ENCODE peak calls at places on chromosomes 11 and 22, in ten cellular contexts. Z is SJSA1, C is esophagus squamous epithelium, T is aorta, R is thyroid gland, S is Panc1, H is mesenchymal stem cell, E is sigmoid colon, M is adrenal gland, X is HAP-1. V is an unnamed sample. For H3K4me1 and H3K27me3, the result is how much of the 10 kb centered on the place peaks cover.

GRCh38 chr11:61111786-61112517 is 9.7 kb downstream of the CD5 start:
- DNase-seq in T (peak), M (no peak), E (peak), X (no peak), C (no peak), H (no peak), Z (no peak), R (no peak), S (no peak), V (no peak)

GRCh38 chr22:24106385-24107381 is 74.6 kb upstream of the SUSD2 start:
- DNase-seq in M (peak), X (no peak), H (peak), C (no peak), Z (no peak), R (peak), E (no peak), S (no peak), T (peak), V (no peak)

GRCh38 chr11:122240621-122241020 is 124.6 kb upstream of the BLID start:
- DNase-seq in X (no peak), H (no peak), C (no peak), R (no peak), E (no peak), Z (no peak), S (no peak), M (no peak), T (no peak), V (no peak)

GRCh38 chr11:103633037-103633788 is 403.2 kb upstream of the DDI1 start:
- DNase-seq in E (no peak), R (no peak), M (no peak), C (no peak), Z (no peak), X (peak), S (no peak), T (no peak), H (peak), V (no peak)

GRCh38 chr22:46734830-46735453 is 3.1 kb downstream of the CERK start:
- DNase-seq in H (peak), S (no peak), C (no peak), E (no peak), M (peak), T (peak), Z (no peak), R (peak), X (no peak), V (peak)

GRCh38 chr22:27842994-27843431 is 41.5 kb upstream of the MN1 start:
- DNase-seq in S (no peak), T (no peak), H (no peak), Z (no peak), E (peak), C (no peak), M (no peak), X (no peak), R (no peak), V (no peak)

GRCh38 chr11:54832676-54833075 is 126.0 kb downstream of the OR4A5 start:
- DNase-seq in T (no peak), H (no peak), Z (peak), R (no peak), E (peak), C (no peak), S (no peak), X (no peak), M (no peak), V (no peak)

GRCh38 chr11:63769044-63769718 is 606 bp upstream of the ZFTA start:
- DNase-seq in Z (no peak), R (peak), S (no peak), H (peak), T (peak), X (peak), E (peak), M (peak), C (no peak), V (peak)

GRCh38 chr11:80727315-80727714 is 1286.5 kb upstream of the TENM4 start:
- DNase-seq in X (peak), S (no peak), M (no peak), Z (no peak), H (peak), C (no peak), R (no peak), E (no peak), T (no peak), V (peak)

GRCh38 chr11:18314794-18315523 is 7.0 kb downstream of the HPS5 start:
- DNase-seq in H (no peak), Z (no peak), T (no peak), R (no peak), E (no peak), S (no peak), M (no peak), C (no peak), X (no peak), V (no peak)

GRCh38 chr11:126113515-126113957 is 50.9 kb upstream of the CDON start:
- DNase-seq in M (peak), C (no peak), T (peak), E (peak), X (no peak), S (peak), Z (no peak), H (peak), R (peak), V (peak)

GRCh38 chr11:1293619-1294015 is 15.8 kb downstream of the TOLLIP start:
- DNase-seq in R (no peak), C (no peak), T (no peak), M (peak), H (no peak), E (no peak), Z (no peak), X (no peak), S (no peak), V (peak)

GRCh38 chr22:38923463-38924196 is 33.8 kb upstream of the APOBEC3A start:
- DNase-seq in R (peak), X (peak), H (peak), M (peak), C (no peak), S (peak), Z (peak), T (peak), E (peak), V (peak)

GRCh38 chr22:49829044-49829719 is 1.5 kb upstream of the BRD1 start:
- DNase-seq in R (no peak), Z (no peak), C (no peak), M (no peak), X (no peak), H (no peak), T (no peak), E (no peak), S (no peak), V (peak)
- H3K4me3 ChIP-seq in R (no peak), Z (no peak), C (no peak), M (no peak), X (no peak), H (no peak), T (no peak), E (no peak), S (no peak), V (no peak)

GRCh38 chr11:65898656-65899355 is 1.4 kb downstream of the FOSL1 start:
- DNase-seq in M (no peak), C (no peak), X (no peak), R (no peak), T (no peak), S (no peak), E (no peak), H (no peak), Z (no peak), V (no peak)
- H3K4me1 ChIP-seq in M (under half), C (under half), X (under half), R (under half), T (under half), S (half or more), E (under half), H (under half), Z (half or more), V (under half)

GRCh38 chr11:71331631-71332030 is 79.3 kb upstream of the SHANK2 start:
- DNase-seq in X (no peak), M (no peak), H (no peak), S (no peak), R (no peak), Z (no peak), T (peak), C (no peak), E (no peak), V (no peak)
- H3K27me3 ChIP-seq in X (under half), M (under half), H (half or more), S (under half), R (under half), Z (under half), T (under half), C (under half), E (under half), V (under half)

DNA sequence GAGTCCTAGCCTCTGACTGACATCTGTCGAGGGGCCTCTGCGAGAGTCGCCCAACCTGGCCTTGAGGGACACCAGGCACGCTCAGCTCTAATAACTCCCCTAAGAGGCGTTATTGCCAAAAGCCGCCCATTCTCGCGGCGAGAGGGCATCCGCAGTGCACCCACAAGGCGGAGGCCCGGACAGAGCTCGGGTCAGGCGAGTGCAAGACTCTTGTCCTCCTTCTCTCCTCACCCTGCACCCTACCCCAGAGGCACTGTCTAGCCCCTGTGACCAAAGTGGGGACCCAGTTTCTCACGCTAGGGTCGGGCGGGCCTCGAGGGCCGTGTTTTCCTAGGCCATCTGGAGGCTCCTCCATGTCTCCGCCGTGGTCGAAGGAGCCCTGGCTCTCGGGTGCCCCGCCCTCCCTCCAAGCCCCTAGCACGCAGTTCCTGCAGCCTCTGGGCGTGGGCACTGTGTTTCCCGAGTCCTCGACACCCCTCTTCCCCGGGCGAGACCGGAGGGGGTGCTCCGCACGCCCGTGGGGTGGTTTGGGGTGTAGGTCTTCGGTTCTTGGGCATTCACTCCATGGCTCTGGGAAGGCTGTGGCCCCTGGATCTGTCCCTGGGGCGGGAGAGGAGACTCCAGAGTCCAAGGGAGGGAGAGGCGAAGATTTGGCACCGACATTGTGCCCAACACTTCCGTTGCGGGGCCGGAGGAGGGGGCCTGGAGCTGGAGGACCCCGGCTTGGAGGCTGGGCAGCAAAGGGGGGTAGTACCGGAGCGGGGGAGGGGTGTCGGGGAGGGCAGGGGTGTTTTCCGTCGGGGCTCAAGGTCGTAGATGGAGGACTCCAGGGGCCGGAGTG is 1.0 kb downstream of the CHRM4 start:
- DNase-seq in X (peak), H (peak), C (no peak), S (no peak), T (no peak), Z (peak), E (peak), M (no peak), R (no peak), V (peak)
- H3K4me3 ChIP-seq in X (peak), H (peak), C (no peak), S (peak), T (no peak), Z (no peak), E (no peak), M (no peak), R (no peak), V (no peak)

DNA sequence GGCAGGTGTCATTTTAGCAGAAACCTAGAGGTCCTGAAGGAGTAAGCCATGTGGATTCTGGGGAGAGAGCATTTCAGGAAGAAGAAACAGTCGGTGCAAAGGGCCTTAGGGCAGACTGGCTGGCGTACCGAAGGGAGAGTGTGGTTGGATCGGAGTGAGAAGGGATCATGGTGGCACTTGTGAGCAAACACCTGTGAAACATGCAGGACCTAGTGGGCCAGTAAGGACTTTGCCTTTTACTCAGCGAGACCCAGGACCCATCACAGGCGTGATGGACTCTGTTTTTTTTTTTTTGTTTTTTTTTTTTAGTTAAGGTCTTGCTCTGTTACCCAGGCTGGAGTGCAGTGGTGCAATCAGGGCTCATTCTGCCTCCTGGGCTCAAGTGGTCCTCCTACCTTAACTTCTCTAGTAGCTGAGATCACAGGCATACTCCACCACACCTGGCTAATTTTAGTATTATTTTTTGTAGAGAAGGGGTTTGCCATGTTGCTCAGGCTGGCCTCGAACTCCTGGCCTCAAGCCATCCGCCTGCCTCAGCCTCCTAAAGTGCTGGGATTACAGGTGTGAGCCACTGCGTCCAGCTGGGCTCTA is 3.5 kb upstream of the TSGA10IP start:
- DNase-seq in T (no peak), E (no peak), R (peak), M (no peak), X (no peak), C (no peak), S (no peak), H (no peak), Z (no peak), V (peak)
- H3K4me1 ChIP-seq in T (under half), E (under half), R (under half), M (under half), X (under half), C (under half), S (under half), H (under half), Z (under half), V (under half)

GRCh38 chr22:36881504-36882245 is 20.9 kb downstream of the NCF4 start:
- DNase-seq in M (no peak), R (no peak), T (no peak), X (no peak), E (no peak), Z (no peak), H (no peak), C (no peak), S (no peak), V (no peak)
- H3K27me3 ChIP-seq in M (under half), R (under half), T (under half), X (under half), E (under half), Z (under half), H (under half), C (under half), S (under half), V (under half)

GRCh38 chr22:37827056-37827455 is 3.9 kb downstream of the GALR3 start:
- DNase-seq in C (no peak), X (no peak), T (no peak), Z (no peak), R (peak), S (no peak), M (peak), E (peak), H (no peak), V (peak)

GRCh38 chr22:37822079-37822833 is 926 bp upstream of the GALR3 start:
- DNase-seq in X (no peak), M (no peak), R (no peak), T (no peak), E (no peak), H (no peak), C (no peak), S (no peak), Z (no peak), V (peak)

GRCh38 chr22:37820350-37820749 is 2.8 kb upstream of the GALR3 start:
- DNase-seq in S (no peak), C (no peak), M (no peak), H (no peak), R (no peak), E (no peak), X (no peak), Z (no peak), T (no peak), V (no peak)

GRCh38 chr22:37823134-37823985 is at the start of gene GALR3:
- DNase-seq in E (no peak), X (no peak), S (no peak), H (no peak), T (no peak), M (no peak), C (no peak), Z (no peak), R (no peak), V (no peak)

GRCh38 chr22:37824674-37825641 is 1.8 kb downstream of the GALR3 start:
- DNase-seq in C (no peak), E (no peak), M (peak), T (no peak), Z (no peak), X (no peak), S (no peak), R (no peak), H (no peak), V (no peak)
- H3K4me3 ChIP-seq in C (peak), E (peak), M (no peak), T (peak), Z (peak), X (no peak), S (no peak), R (no peak), H (peak), V (peak)

GRCh38 chr22:22243033-22243680 is 1.4 kb upstream of the VPREB1 start:
- DNase-seq in H (no peak), C (no peak), E (no peak), X (no peak), Z (peak), S (no peak), T (no peak), M (no peak), R (no peak), V (no peak)

GRCh38 chr22:22244337-22245250 is at the start of gene VPREB1:
- DNase-seq in Z (peak), H (no peak), C (no peak), S (no peak), X (no peak), M (no peak), E (no peak), T (no peak), R (no peak), V (no peak)

GRCh38 chr22:22245935-22246525 is 1.4 kb downstream of the VPREB1 start:
- DNase-seq in T (no peak), X (no peak), S (no peak), Z (no peak), E (no peak), R (no peak), C (no peak), M (no peak), H (no peak), V (no peak)

GRCh38 chr22:22246706-22247105 is 2.1 kb downstream of the VPREB1 start:
- DNase-seq in C (no peak), E (no peak), H (no peak), S (no peak), M (no peak), Z (no peak), R (no peak), T (no peak), X (no peak), V (no peak)

GRCh38 chr22:22245256-22245909 is 797 bp downstream of the VPREB1 start:
- DNase-seq in S (no peak), M (no peak), T (no peak), E (no peak), X (no peak), R (no peak), Z (peak), H (no peak), C (no peak), V (no peak)
- H3K4me1 ChIP-seq in S (under half), M (under half), T (under half), E (under half), X (under half), R (under half), Z (under half), H (under half), C (under half), V (under half)

GRCh38 chr22:19766235-19766505 is 5.6 kb downstream of the TBX1 start:
- DNase-seq in R (no peak), M (no peak), E (no peak), C (no peak), S (no peak), X (no peak), T (no peak), H (no peak), Z (no peak), V (no peak)
- H3K27me3 ChIP-seq in R (under half), M (half or more), E (half or more), C (half or more), S (under half), X (under half), T (under half), H (half or more), Z (under half), V (under half)

DNA sequence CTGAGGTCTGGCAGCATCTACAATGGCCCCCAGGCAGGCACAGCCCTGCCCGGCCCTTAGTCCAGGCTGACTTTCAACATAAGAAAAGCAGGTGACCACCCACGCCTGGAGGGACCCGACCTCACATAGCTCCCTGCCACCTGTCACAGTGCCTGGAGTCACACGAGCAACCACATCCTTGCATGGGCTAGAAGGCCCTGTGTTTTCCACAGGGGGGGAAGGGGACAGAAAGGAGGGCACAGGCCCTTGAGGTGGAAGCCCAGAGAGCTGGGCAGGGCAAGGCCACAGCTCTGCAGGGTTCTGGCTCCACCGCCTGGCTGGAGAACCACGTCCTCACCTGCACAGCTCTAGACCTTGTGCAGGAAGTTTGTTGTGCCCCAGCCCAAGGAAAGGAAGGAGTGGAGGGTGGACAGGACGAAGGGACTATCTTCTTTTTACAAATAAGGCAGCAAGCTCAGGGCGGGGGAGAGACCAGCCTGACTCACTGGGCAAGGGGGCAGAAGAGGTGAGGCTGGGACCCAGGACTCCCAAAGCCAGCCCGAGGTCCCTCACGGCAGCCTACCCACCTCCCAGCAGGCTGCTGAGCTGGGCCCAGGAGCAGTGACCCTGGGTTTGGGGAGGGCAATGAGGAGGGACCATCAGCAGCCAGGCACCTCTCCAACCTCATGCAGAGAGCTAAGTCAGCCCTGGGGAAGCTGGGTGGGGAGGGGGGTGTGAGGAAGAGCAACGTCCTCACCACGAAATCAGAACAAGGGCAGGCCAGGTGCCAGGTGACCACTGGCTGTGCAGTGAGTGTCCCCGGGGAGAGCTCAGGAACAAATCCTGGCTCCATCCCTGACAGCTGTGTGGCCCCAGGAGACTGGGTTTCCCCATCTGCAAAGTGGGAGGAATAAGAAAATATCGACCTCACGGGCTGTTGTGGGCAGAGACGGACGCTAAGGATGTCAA is 4.3 kb downstream of the C1QTNF6 start:
- DNase-seq in H (no peak), Z (no peak), R (no peak), E (peak), T (peak), C (no peak), X (no peak), M (peak), S (no peak), V (peak)
- H3K4me3 ChIP-seq in H (no peak), Z (no peak), R (no peak), E (no peak), T (no peak), C (no peak), X (no peak), M (no peak), S (no peak), V (no peak)